ENCODE peak calls at places on chromosomes 13 and 19, in ten cellular contexts. V is tibial nerve, P is ovary, I is transverse colon, O is suprapubic skin, T is sigmoid colon, D is K562, F is SK-N-SH, E is stomach, Y is GM12878. W is an unnamed sample. For H3K27me3, the result is how much of the 10 kb centered on the place peaks cover.

GRCh38 chr19:2740314-2740656 is 468 bp upstream of the SLC39A3 start:
- DNase-seq in E (no peak), V (no peak), P (no peak), Y (no peak), D (no peak), T (no peak), O (no peak), I (no peak), F (no peak), W (no peak)

GRCh38 chr19:29191005-29191404 is 21.9 kb downstream of the UQCRFS1 start:
- DNase-seq in D (no peak), V (no peak), F (no peak), P (no peak), E (no peak), I (no peak), O (no peak), Y (no peak), T (no peak), W (no peak)

GRCh38 chr13:27638521-27638920 is 16.8 kb downstream of the POLR1D start:
- DNase-seq in I (no peak), V (no peak), P (peak), F (no peak), T (no peak), D (no peak), O (no peak), Y (no peak), E (no peak), W (no peak)

GRCh38 chr13:51405176-51405575 is 47.7 kb downstream of the INTS6 start:
- DNase-seq in D (no peak), V (no peak), O (no peak), Y (no peak), E (no peak), F (no peak), T (no peak), P (no peak), I (no peak), W (no peak)

GRCh38 chr19:31548941-31549340 is 199.7 kb upstream of the TSHZ3 start:
- DNase-seq in Y (no peak), V (no peak), F (no peak), I (no peak), D (peak), T (peak), O (no peak), P (no peak), E (no peak), W (no peak)

GRCh38 chr19:43711751-43712355 is 4.0 kb upstream of the IRGC start:
- DNase-seq in I (peak), T (no peak), V (no peak), E (no peak), D (no peak), O (no peak), Y (no peak), F (no peak), P (no peak), W (no peak)

GRCh38 chr13:113325779-113326178 is 28.7 kb downstream of the LAMP1 start:
- DNase-seq in F (no peak), T (no peak), O (no peak), I (no peak), P (no peak), E (no peak), D (no peak), Y (no peak), V (no peak), W (no peak)

GRCh38 chr13:107553838-107554237 is 661.5 kb downstream of the LIG4 start:
- DNase-seq in E (no peak), O (no peak), V (no peak), D (no peak), Y (no peak), T (no peak), F (peak), I (no peak), P (no peak), W (no peak)

GRCh38 chr19:2332341-2333026 is 4.0 kb downstream of the SPPL2B start:
- DNase-seq in Y (peak), F (no peak), E (no peak), P (no peak), D (no peak), I (peak), T (no peak), V (no peak), O (no peak), W (no peak)

GRCh38 chr13:42577538-42577937 is 3.6 kb downstream of the TNFSF11 start:
- DNase-seq in O (no peak), T (no peak), E (no peak), V (no peak), D (no peak), F (no peak), I (no peak), Y (no peak), P (no peak), W (no peak)

GRCh38 chr13:42575938-42576337 is 2.0 kb downstream of the TNFSF11 start:
- DNase-seq in F (no peak), E (no peak), V (no peak), P (no peak), T (no peak), I (no peak), O (no peak), D (no peak), Y (no peak), W (no peak)

GRCh38 chr13:42571895-42572294 is 2.1 kb upstream of the TNFSF11 start:
- DNase-seq in Y (no peak), T (no peak), E (no peak), P (no peak), F (no peak), V (no peak), O (no peak), D (no peak), I (no peak), W (no peak)

GRCh38 chr13:42574435-42575311 is 721 bp downstream of the TNFSF11 start:
- DNase-seq in P (no peak), Y (no peak), O (no peak), E (no peak), F (peak), I (no peak), D (no peak), V (no peak), T (no peak), W (no peak)

GRCh38 chr13:42574011-42574410 is at the start of gene TNFSF11:
- DNase-seq in V (no peak), O (no peak), Y (no peak), T (no peak), I (no peak), F (peak), P (no peak), D (no peak), E (no peak), W (no peak)
- H3K27me3 ChIP-seq in V (half or more), O (under half), Y (under half), T (under half), I (half or more), F (under half), P (under half), D (under half), E (under half), W (under half)

GRCh38 chr19:6216996-6217751 is 62.6 kb downstream of the MLLT1 start:
- DNase-seq in V (no peak), P (peak), D (peak), O (no peak), E (no peak), I (no peak), T (peak), F (peak), Y (no peak), W (no peak)
- TF ChIP-seq EP300 in V (no peak), P (no peak), D (no peak), O (no peak), E (no peak), I (no peak), T (no peak), F (peak), Y (no peak), W (no peak)

GRCh38 chr19:23788415-23788814 is 29.7 kb upstream of the ZNF681 start:
- DNase-seq in F (no peak), I (no peak), Y (no peak), D (no peak), V (no peak), P (no peak), O (no peak), T (no peak), E (no peak), W (no peak)
- H3K27ac ChIP-seq in F (no peak), I (no peak), Y (no peak), D (no peak), V (no peak), P (no peak), O (no peak), T (no peak), E (no peak), W (no peak)

DNA sequence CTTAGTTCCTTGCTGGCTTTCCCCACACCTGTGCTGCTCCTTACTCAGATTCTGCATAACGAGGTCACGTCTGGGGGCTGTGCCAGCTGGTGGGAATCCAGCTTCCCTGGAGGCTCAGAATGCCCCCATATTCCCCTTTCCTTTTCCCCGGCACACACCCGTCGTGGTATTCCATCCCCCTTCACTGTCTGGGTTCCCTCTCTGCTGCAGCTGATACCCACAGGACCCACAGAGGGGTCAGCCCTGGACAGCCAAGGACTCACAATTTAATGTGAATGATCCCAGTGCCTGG is 4.2 kb upstream of the MYH14 start:
- DNase-seq in T (no peak), Y (no peak), O (no peak), D (no peak), P (no peak), I (no peak), F (no peak), E (peak), V (no peak), W (no peak)
- H3K27me3 ChIP-seq in T (under half), Y (under half), O (under half), D (under half), P (under half), I (under half), F (half or more), E (under half), V (under half), W (under half)

GRCh38 chr19:17404015-17404414 is 1.4 kb downstream of the BST2 start:
- DNase-seq in P (no peak), D (peak), Y (no peak), T (no peak), E (no peak), I (no peak), V (no peak), O (no peak), F (no peak), W (no peak)
- TF ChIP-seq EP300 in P (no peak), D (no peak), Y (no peak), T (no peak), E (no peak), I (no peak), V (no peak), O (no peak), F (no peak), W (no peak)

GRCh38 chr19:39935262-39935661 is 828 bp upstream of the FCGBP start:
- DNase-seq in E (no peak), V (no peak), O (no peak), T (peak), F (no peak), D (no peak), I (no peak), P (no peak), Y (no peak), W (no peak)
- H3K27ac ChIP-seq in E (no peak), V (no peak), O (no peak), T (no peak), F (no peak), D (no peak), I (peak), P (no peak), Y (no peak), W (no peak)